ENCODE peak calls at places on chromosomes 6 and 20, in six cellular contexts. P, X, L, N, K and Y are unnamed samples. For H3K9me3, the result is how much of the 10 kb centered on the place peaks cover.

GRCh38 chr20:58137236-58137635 is 91.2 kb downstream of the ANKRD60 start:
- DNase-seq in K (no peak), N (no peak), P (no peak), X (no peak), L (no peak), Y (no peak)

GRCh38 chr6:137233561-137234504 is 14.6 kb upstream of the IFNGR1 start:
- DNase-seq in K (no peak), N (no peak), L (peak), X (no peak), P (peak), Y (peak)

GRCh38 chr20:46787986-46788762 is 78.7 kb downstream of the SLC2A10 start:
- DNase-seq in K (no peak), X (no peak), P (no peak), N (no peak), L (no peak), Y (no peak)

GRCh38 chr20:24194133-24194532 is 205.6 kb upstream of the GGTLC1 start:
- DNase-seq in K (no peak), L (no peak), P (no peak), X (no peak), N (no peak), Y (no peak)

GRCh38 chr20:36872857-36873256 is 3.1 kb upstream of the TLDC2 start:
- DNase-seq in L (peak), X (no peak), K (peak), P (peak), N (no peak), Y (no peak)

GRCh38 chr6:41072836-41073202 is at the start of gene NFYA:
- DNase-seq in N (peak), L (no peak), P (no peak), K (peak), X (peak), Y (no peak)

GRCh38 chr20:38970302-38970701 is 8.2 kb downstream of the DHX35 start:
- DNase-seq in L (no peak), K (no peak), X (no peak), P (no peak), N (no peak), Y (no peak)

GRCh38 chr20:19524691-19525090 is 233.4 kb upstream of the RIN2 start:
- DNase-seq in L (no peak), K (no peak), P (no peak), X (no peak), N (no peak), Y (no peak)

GRCh38 chr6:123803862-123804681 is at the start of gene NKAIN2:
- DNase-seq in L (peak), K (peak), X (no peak), N (no peak), P (peak), Y (no peak)

GRCh38 chr20:48622421-48622820 is 205.4 kb downstream of the PREX1 start:
- DNase-seq in K (peak), P (peak), L (no peak), N (no peak), X (no peak), Y (no peak)

GRCh38 chr6:136947037-136947436 is 24.9 kb downstream of the SLC35D3 start:
- DNase-seq in N (no peak), X (no peak), K (no peak), L (no peak), P (no peak), Y (no peak)

GRCh38 chr6:110217255-110217654 is 37.0 kb downstream of the CDC40 start:
- DNase-seq in K (no peak), N (no peak), L (no peak), X (no peak), P (no peak), Y (no peak)

GRCh38 chr20:37897008-37897548 is 5.8 kb upstream of the VSTM2L start:
- DNase-seq in P (no peak), X (no peak), K (no peak), N (no peak), L (no peak), Y (no peak)

GRCh38 chr6:2899596-2899995 is 3.5 kb downstream of the SERPINB9 start:
- DNase-seq in N (no peak), K (no peak), X (no peak), L (no peak), P (no peak), Y (no peak)

GRCh38 chr6:168675933-168676551 is 235.1 kb downstream of the SMOC2 start:
- DNase-seq in L (no peak), N (no peak), K (no peak), X (no peak), P (no peak), Y (no peak)

GRCh38 chr6:101605874-101606273 is 212.4 kb downstream of the GRIK2 start:
- DNase-seq in K (no peak), P (no peak), N (no peak), X (no peak), L (no peak), Y (no peak)

GRCh38 chr20:63382551-63383300 is 21.6 kb upstream of the CHRNA4 start:
- DNase-seq in X (no peak), K (peak), N (no peak), L (no peak), P (no peak), Y (no peak)

GRCh38 chr6:25717856-25718740 is 36.4 kb upstream of the SLC17A4 start:
- DNase-seq in N (no peak), P (no peak), K (no peak), X (no peak), L (no peak), Y (peak)

GRCh38 chr6:68008445-68008844 is 626.6 kb upstream of the ADGRB3 start:
- DNase-seq in X (no peak), K (no peak), P (no peak), N (no peak), L (no peak), Y (no peak)

GRCh38 chr6:11370191-11371018 is 137.9 kb upstream of the NEDD9 start:
- DNase-seq in P (no peak), K (no peak), N (no peak), L (peak), X (no peak), Y (no peak)

GRCh38 chr6:82908661-82909060 is 157.0 kb downstream of the UBE3D start:
- DNase-seq in L (no peak), X (peak), N (no peak), K (no peak), P (no peak), Y (no peak)

GRCh38 chr6:155026366-155027045 is 31.4 kb downstream of the TIAM2 start:
- DNase-seq in K (peak), X (no peak), P (peak), L (peak), N (no peak), Y (peak)

GRCh38 chr6:122610690-122611455 is 668 bp downstream of the PKIB start:
- DNase-seq in P (peak), L (peak), N (no peak), X (peak), K (peak), Y (peak)

GRCh38 chr20:25011831-25012241 is 19.3 kb upstream of the APMAP start:
- DNase-seq in X (peak), N (no peak), K (no peak), P (peak), L (peak), Y (no peak)

GRCh38 chr20:62025832-62026563 is 39.7 kb downstream of the TAF4 start:
- DNase-seq in P (peak), N (no peak), X (no peak), K (peak), L (peak), Y (no peak)

GRCh38 chr6:42100029-42100901 is 42.2 kb downstream of the C6orf132 start:
- DNase-seq in N (no peak), P (no peak), X (peak), L (no peak), K (no peak), Y (no peak)

GRCh38 chr6:110662468-110663211 is 152.6 kb downstream of the CDK19 start:
- DNase-seq in P (no peak), K (no peak), L (no peak), X (no peak), N (no peak), Y (no peak)

GRCh38 chr6:1094306-1094705 is 217.6 kb upstream of the FOXQ1 start:
- DNase-seq in P (no peak), X (no peak), K (no peak), L (no peak), N (no peak), Y (no peak)

GRCh38 chr6:1122083-1122482 is 189.8 kb upstream of the FOXQ1 start:
- DNase-seq in K (no peak), L (no peak), N (no peak), X (no peak), P (no peak), Y (no peak)

GRCh38 chr20:47389867-47390347 is 33.4 kb upstream of the ZMYND8 start:
- DNase-seq in P (no peak), X (no peak), N (no peak), L (no peak), K (no peak), Y (no peak)

GRCh38 chr6:159107451-159108260 is 61.5 kb upstream of the FNDC1 start:
- DNase-seq in K (no peak), X (peak), N (peak), P (peak), L (no peak), Y (no peak)

GRCh38 chr6:52297433-52297832 is 12.9 kb upstream of the MCM3 start:
- DNase-seq in X (no peak), K (no peak), L (no peak), N (no peak), P (no peak), Y (no peak)

GRCh38 chr20:37749185-37749584 is 55.4 kb downstream of the CTNNBL1 start:
- DNase-seq in N (no peak), P (no peak), X (no peak), K (no peak), L (no peak), Y (no peak)

GRCh38 chr6:112806163-112806900 is 459.2 kb downstream of the RFPL4B start:
- DNase-seq in X (no peak), L (no peak), K (no peak), N (no peak), P (no peak), Y (no peak)

GRCh38 chr6:87199787-87200186 is 44.4 kb downstream of the ZNF292 start:
- DNase-seq in N (no peak), L (no peak), K (no peak), X (no peak), P (no peak), Y (no peak)

GRCh38 chr20:61671559-61671958 is 394.1 kb downstream of the TAF4 start:
- DNase-seq in L (no peak), P (no peak), K (no peak), X (no peak), N (no peak), Y (no peak)

DNA sequence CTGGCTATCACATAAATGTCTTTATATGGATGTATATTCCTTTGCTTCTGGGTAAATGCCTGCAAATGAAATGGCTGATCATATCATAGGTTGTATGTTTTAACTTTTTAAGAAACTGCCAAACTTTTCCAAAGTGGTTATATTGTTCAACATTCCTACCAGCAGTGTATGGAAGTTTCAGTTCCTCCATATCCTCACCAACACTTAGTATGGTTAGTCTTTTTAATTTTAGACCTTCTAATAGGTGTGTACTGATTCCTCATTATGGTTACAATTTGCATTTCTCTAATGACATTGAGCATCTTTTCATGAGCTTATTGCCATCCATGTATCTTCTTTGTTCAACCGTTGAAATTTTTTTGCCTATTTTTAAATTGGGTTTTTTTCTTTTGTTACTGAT is 155.4 kb downstream of the ZFAND3 start:
- DNase-seq in L (no peak), P (no peak), X (no peak), N (no peak), K (no peak), Y (no peak)
- H3K9me3 ChIP-seq in L (under half), P (under half), X (under half), N (under half), K (under half), Y (under half)

GRCh38 chr6:49666480-49666879 is 29.8 kb upstream of the RHAG start:
- DNase-seq in P (no peak), K (no peak), N (no peak), L (no peak), X (no peak), Y (no peak)
- H3K9me3 ChIP-seq in P (under half), K (under half), N (under half), L (under half), X (under half), Y (under half)

DNA sequence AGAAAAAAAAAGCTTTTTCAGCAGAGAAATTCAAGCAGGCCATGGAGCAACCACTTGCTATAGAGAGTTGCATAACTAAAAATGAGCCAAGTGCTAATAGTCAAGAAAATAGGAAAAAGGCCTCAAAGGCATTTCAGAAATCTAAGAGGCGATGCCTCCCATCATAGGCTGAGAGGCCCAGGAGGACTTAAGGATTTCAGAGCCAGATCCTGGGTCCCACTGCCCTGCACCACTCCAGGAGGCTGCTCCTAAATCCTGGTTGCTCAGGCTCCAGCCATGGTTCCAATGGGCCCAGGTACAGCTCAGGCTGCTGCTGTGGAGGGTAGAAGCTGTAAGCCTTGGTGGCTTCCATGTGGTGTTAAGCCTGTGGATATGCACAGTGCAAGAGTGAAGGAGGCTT is 5.5 kb downstream of the ZNF391 start:
- DNase-seq in K (no peak), P (no peak), L (no peak), N (no peak), X (no peak), Y (no peak)
- H3K9me3 ChIP-seq in K (under half), P (under half), L (under half), N (under half), X (under half), Y (under half)

GRCh38 chr20:29878777-29879442 is 1378.6 kb upstream of the DEFB115 start:
- DNase-seq in P (peak), L (no peak), N (no peak), K (peak), X (peak), Y (no peak)
- H3K9me3 ChIP-seq in P (under half), L (under half), N (under half), K (half or more), X (under half), Y (under half)

GRCh38 chr6:14912226-14912625 is 333.6 kb upstream of the JARID2 start:
- DNase-seq in P (no peak), K (no peak), N (no peak), X (no peak), L (no peak), Y (no peak)
- H3K9me3 ChIP-seq in P (under half), K (under half), N (under half), X (under half), L (under half), Y (under half)